ENCODE peak calls at places on chromosome 11, in seven cellular contexts. H is IMR-90, V is A549, R is testis, X is body of pancreas, U is sigmoid colon, G is adrenal gland. L is an unnamed sample. For H3K9me3, the result is how much of the 10 kb centered on the place peaks cover.

GRCh38 chr11:18700375-18700774 is 1.8 kb downstream of the TMEM86A start:
- DNase-seq in H (peak), V (no peak), R (no peak), X (no peak), U (peak), G (no peak), L (no peak)

GRCh38 chr11:96188625-96189006 is 154.4 kb downstream of the MAML2 start:
- DNase-seq in H (peak), V (no peak), R (no peak), X (no peak), U (no peak), G (no peak), L (no peak)

GRCh38 chr11:30984442-30984816 is 385.1 kb downstream of the DCDC1 start:
- DNase-seq in H (peak), V (peak), R (no peak), X (no peak), U (no peak), G (peak), L (no peak)

GRCh38 chr11:44264761-44265160 is 45.2 kb downstream of the ALX4 start:
- DNase-seq in H (no peak), V (no peak), R (no peak), X (no peak), U (no peak), G (no peak), L (no peak)

GRCh38 chr11:66987158-66987620 is 12.1 kb downstream of the C11orf86 start:
- DNase-seq in H (no peak), V (no peak), R (no peak), X (no peak), U (no peak), G (peak), L (no peak)

GRCh38 chr11:108302121-108302785 is 79.4 kb downstream of the ATM start:
- DNase-seq in H (peak), V (no peak), R (no peak), X (no peak), U (no peak), G (no peak), L (no peak)

GRCh38 chr11:63908631-63909491 is 8.1 kb downstream of the RCOR2 start:
- DNase-seq in H (no peak), V (no peak), R (peak), X (no peak), U (no peak), G (no peak), L (no peak)

GRCh38 chr11:74877132-74877531 is 71.8 kb downstream of the XRRA1 start:
- DNase-seq in H (peak), V (peak), R (no peak), X (no peak), U (no peak), G (no peak), L (no peak)

GRCh38 chr11:47213985-47214564 is 699 bp upstream of the DDB2 start:
- DNase-seq in H (peak), V (peak), R (peak), X (peak), U (peak), G (peak), L (peak)
- TF ChIP-seq POLR2A in H (no peak), V (peak), R (no peak), X (peak), U (peak), G (peak), L (peak)

DNA sequence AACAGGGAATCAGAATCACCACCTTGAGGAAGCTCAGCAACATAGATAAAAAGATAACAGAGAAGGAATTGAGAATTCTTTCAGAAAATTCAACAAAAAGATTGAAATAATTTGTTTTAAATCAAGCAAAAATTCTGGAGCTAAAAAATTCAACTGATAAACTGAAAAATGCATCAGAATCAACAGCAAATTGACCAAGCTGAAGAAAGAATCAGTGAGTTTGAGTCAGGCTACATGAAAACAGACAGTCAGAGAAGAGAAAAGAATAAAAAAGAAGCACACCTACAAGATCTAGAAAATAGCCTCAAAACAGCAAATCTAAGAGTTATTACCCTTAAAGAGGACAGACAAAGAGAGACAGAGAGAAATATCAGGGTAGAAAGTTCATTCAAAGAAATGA is 28.8 kb downstream of the BTG4 start:
- DNase-seq in H (no peak), V (no peak), R (no peak), X (no peak), U (no peak), G (no peak), L (no peak)
- H3K9me3 ChIP-seq in H (under half), V (under half), R (under half), X (under half), U (under half), G (under half), L (under half)

DNA sequence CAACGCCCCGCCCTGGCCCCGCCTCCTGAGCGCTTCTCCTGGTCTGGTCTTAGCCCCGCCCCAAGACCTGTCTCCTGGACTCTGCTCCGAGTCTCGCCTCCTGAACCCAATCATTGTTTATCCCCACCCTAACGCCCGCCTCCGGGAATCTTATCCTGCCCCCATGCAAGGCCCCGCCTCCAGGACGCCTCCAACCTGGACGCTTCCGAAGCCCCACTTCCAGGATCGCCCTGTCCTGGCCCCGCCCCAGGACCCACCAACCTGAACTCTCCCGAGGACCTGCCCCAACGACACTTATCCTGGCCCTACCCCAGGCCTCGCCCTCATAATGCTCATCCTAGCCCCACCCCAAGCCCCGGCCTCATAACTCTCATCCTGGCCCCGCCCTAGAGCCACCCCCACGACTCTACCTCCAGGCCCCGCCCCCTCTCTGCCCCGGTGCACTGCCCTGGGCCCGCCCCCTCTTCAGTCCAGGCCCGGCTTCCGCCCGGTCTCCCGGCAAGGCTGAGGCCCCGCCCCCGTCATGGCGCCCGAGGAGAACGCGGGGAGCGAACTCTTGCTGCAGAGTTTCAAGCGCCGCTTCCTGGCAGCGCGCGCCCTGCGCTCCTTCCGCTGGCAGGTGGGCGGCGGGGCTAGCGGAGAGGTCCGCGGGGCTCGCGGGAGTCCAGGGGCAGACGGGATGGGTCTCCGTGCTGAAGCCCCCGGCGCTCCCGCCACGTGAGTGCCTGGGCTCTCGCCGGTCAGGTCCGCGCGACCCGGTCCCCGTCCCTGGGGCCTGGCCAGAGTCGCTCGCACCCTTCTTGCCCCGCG is 45.8 kb upstream of the DEFB108B start:
- DNase-seq in H (peak), V (peak), R (peak), X (peak), U (peak), G (peak), L (peak)
- TF ChIP-seq POLR2A in H (no peak), V (peak), R (no peak), X (peak), U (no peak), G (peak), L (no peak)

DNA sequence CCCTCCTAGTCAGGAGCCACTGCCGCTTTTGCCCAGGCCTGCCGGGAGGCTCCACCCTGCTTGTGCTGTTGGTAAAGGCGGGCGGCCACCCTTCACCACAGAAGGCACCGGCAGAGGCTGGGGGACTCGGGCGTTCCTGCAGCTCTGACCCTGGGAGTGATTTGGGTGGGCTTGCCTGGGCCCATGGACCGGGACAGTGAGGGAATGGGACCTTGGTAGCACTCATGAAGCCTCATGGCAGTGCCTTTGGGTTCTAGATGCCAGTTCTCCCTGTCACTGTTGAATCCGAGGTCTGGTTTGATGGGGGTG is 4.4 kb downstream of the TPCN2 start:
- DNase-seq in H (no peak), V (no peak), R (no peak), X (no peak), U (no peak), G (no peak), L (no peak)
- H3K9me3 ChIP-seq in H (under half), V (under half), R (under half), X (under half), U (under half), G (under half), L (under half)

DNA sequence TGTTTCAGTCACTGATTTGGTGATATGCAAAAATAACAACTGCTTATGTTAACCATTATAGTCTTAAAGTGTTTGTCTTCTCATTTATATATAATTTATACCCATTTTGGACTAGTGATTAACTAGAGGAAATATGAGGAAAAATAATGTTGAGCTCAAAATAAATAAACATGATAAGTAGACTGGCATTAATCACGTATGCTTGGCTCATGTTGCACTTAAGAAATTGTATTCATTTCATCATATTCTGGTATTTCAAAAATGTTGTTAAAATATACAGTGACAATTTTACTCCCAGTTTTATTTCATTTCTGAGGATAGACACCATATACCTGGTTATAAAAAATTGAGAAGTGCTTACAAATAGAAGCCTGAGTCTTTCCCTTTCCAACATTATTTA is 3.8 kb upstream of the OR10D3 start:
- DNase-seq in H (no peak), V (no peak), R (no peak), X (no peak), U (no peak), G (no peak), L (no peak)
- TF ChIP-seq POLR2A in H (no peak), V (no peak), R (no peak), X (no peak), U (no peak), G (no peak), L (no peak)

GRCh38 chr11:35967042-35967441 is 23.2 kb downstream of the LDLRAD3 start:
- DNase-seq in H (no peak), V (no peak), R (peak), X (no peak), U (no peak), G (no peak), L (no peak)

GRCh38 chr11:35970445-35970844 is 26.6 kb downstream of the LDLRAD3 start:
- DNase-seq in H (no peak), V (no peak), R (no peak), X (no peak), U (no peak), G (no peak), L (no peak)

GRCh38 chr11:35971841-35972422 is 28.1 kb downstream of the LDLRAD3 start:
- DNase-seq in H (no peak), V (no peak), R (no peak), X (no peak), U (no peak), G (no peak), L (no peak)

GRCh38 chr11:35968386-35969088 is 24.7 kb downstream of the LDLRAD3 start:
- DNase-seq in H (peak), V (no peak), R (no peak), X (no peak), U (no peak), G (no peak), L (no peak)

GRCh38 chr11:35969089-35970046 is 25.5 kb downstream of the LDLRAD3 start:
- DNase-seq in H (peak), V (no peak), R (no peak), X (peak), U (no peak), G (no peak), L (peak)
- H3K9me3 ChIP-seq in H (under half), V (under half), R (under half), X (under half), U (under half), G (under half), L (under half)

DNA sequence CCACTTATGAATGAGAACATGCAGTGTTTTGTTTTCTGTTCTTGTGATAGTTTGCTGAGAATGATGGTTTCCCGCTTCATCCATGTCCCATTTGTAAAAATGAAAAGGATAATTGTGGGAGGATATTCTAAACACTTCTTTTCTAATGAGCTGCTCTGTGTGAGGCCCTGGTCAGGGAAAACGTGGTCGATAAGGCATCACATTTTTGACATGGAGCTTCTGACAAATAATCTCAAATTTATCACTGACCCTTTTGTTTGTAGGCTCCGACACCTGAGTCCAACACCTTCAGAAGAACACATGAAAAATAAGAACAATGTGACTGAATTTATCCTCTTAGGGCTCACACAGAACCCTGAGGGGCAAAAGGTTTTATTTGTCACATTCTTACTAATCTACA is at the start of gene OR4A15:
- DNase-seq in H (no peak), V (no peak), R (no peak), X (no peak), U (no peak), G (no peak), L (no peak)
- TF ChIP-seq POLR2A in H (no peak), V (no peak), R (no peak), X (no peak), U (no peak), G (no peak), L (no peak)

GRCh38 chr11:50169634-50170033 is 137.0 kb downstream of the OR4C45 start:
- DNase-seq in H (no peak), V (no peak), R (no peak), X (no peak), U (no peak), G (no peak), L (no peak)

GRCh38 chr11:50164050-50164449 is 131.4 kb downstream of the OR4C45 start:
- DNase-seq in H (no peak), V (no peak), R (no peak), X (no peak), U (no peak), G (no peak), L (no peak)
- H3K9me3 ChIP-seq in H (under half), V (under half), R (under half), X (under half), U (under half), G (under half), L (under half)

GRCh38 chr11:122100222-122101080 is 15.6 kb downstream of the BLID start:
- DNase-seq in H (peak), V (no peak), R (peak), X (peak), U (peak), G (peak), L (peak)
- TF ChIP-seq POLR2A in H (peak), V (no peak), R (no peak), X (peak), U (no peak), G (peak), L (no peak)

DNA sequence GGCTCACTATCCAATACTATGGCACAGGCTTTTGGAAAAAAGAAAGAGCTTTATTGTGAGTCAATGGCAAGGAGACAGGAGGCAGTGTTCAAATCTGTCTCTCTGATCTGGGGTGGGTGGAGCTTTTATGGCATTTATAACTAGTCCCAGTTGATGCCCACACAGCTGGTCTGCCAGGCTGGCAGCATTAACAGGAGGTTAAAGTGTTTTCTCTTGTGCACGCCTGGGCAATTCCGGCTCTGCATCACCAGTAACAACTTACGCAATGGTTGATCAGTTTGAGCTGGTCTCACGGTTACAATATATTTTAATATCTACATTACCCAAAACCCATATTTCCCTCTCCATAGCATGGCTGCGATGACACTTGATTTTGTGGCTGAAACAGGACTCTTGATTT is 15.1 kb upstream of the SMIM38 start:
- DNase-seq in H (no peak), V (no peak), R (no peak), X (no peak), U (no peak), G (no peak), L (peak)
- H3K9me3 ChIP-seq in H (under half), V (under half), R (under half), X (under half), U (under half), G (under half), L (under half)